ENCODE peak calls at places on chromosomes 5 and 9, in six cellular contexts. L is upper lobe of left lung, Q is ovary, Z is transverse colon, X is Peyer's patch, O is body of pancreas. J is an unnamed sample.

GRCh38 chr5:29321591-29321990 is 1871.9 kb upstream of the CDH6 start:
- DNase-seq in L (no peak), Q (no peak), Z (no peak), X (no peak), O (no peak), J (no peak)

GRCh38 chr5:10110228-10110627 is 139.5 kb downstream of the ATPSCKMT start:
- DNase-seq in L (no peak), Q (no peak), Z (no peak), X (no peak), O (no peak), J (no peak)

GRCh38 chr5:155886311-155887031 is 440.5 kb upstream of the SGCD start:
- DNase-seq in L (peak; percentile 58), Q (no peak), Z (no peak), X (no peak), O (no peak), J (no peak)

GRCh38 chr9:124739360-124739759 is 31.8 kb downstream of the NR6A1 start:
- DNase-seq in L (no peak), Q (no peak), Z (no peak), X (no peak), O (no peak), J (no peak)

GRCh38 chr5:127665641-127666040 is 16.8 kb downstream of the CTXN3 start:
- DNase-seq in L (no peak), Q (no peak), Z (no peak), X (no peak), O (no peak), J (no peak)

GRCh38 chr9:34555002-34555348 is 32.2 kb upstream of the ENHO start:
- DNase-seq in L (peak; percentile 75), Q (no peak), Z (no peak), X (no peak), O (no peak), J (no peak)

GRCh38 chr5:153987310-153987709 is 51.4 kb downstream of the FAM114A2 start:
- DNase-seq in L (no peak), Q (no peak), Z (no peak), X (no peak), O (no peak), J (no peak)

GRCh38 chr5:177025139-177025538 is 2.6 kb downstream of the ZNF346 start:
- DNase-seq in L (no peak), Q (no peak), Z (no peak), X (no peak), O (no peak), J (no peak)

GRCh38 chr5:176364765-176365662 is at the start of gene ARL10:
- DNase-seq in L (no peak), Q (peak; percentile 64), Z (peak; percentile 41), X (peak; percentile 52), O (no peak), J (no peak)

GRCh38 chr5:127353761-127354160 is 63.2 kb downstream of the MEGF10 start:
- DNase-seq in L (no peak), Q (no peak), Z (peak; percentile 23), X (no peak), O (no peak), J (no peak)

DNA sequence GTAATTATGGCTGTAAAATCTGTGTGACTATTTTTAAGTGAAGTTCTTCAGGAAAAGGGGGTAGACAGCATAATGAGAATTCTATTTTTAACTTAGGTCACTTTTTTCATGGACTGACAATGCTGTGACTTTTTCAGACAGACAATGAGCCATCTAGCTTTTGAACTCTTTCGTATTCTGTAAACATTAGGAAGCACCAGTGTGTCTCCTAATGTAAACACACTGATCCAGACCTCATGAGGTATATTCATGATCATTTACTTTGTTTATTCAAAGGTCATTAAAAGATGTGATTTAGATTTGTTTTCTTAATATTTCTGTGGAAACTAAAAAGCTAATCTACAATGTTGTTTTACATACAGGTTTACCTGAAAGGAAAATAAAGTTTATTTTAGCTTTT is 352.6 kb downstream of the ADGRV1 start:
- DNase-seq in L (no peak), Q (no peak), Z (no peak), X (no peak), O (no peak), J (no peak)
- H3K4me3 ChIP-seq in L (no peak overlapping the region), Q (no peak overlapping the region), Z (no peak overlapping the region), X (no peak overlapping the region), O (no peak overlapping the region), J (no peak overlapping the region)

DNA sequence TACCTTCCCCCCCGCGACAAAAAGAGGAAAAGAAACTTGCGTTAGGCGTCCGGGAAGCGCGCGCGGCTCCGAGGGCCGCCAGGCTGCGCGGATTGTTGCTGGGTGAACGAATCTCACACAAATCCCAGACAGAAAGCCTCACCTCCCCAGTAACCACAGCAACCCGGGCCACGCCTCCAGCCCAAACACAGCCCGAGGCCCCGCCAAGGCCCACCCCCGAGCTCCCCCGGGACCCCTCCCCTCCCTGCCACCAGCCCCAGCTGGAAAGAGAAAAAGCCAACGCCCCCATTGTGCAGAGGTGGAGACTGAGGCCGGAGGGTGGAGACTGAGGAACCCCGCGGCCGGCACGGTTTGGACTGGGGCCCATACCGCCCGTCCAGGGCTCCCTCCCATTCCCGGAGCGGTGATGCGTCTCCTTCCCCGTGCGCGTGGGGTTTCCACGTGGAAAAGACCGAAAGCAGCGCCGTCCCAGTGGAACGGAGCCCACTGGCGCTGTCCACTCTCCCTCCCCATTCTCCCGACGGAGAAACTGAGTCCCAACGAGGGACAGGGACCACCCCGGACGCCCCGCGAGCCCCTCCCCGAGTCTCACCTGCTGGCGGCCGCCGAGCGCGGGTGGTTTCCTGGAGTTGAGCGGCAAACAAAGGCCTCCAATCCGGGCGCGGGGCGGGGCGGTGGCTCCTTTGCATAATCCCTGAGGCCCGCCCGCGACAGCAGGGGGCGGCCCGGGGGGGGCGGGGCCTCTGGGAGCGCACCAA is 10.2 kb upstream of the AKNA start:
- DNase-seq in L (peak; percentile 100), Q (peak; percentile 98), Z (peak; percentile 99), X (peak; percentile 100), O (peak; percentile 98), J (peak; percentile 90)
- TF ChIP-seq POLR2A in L (peak; percentile 51), Q (peak; percentile 78), Z (peak; percentile 92), X (peak; percentile 78), O (peak; percentile 86), J (peak; percentile 46)

DNA sequence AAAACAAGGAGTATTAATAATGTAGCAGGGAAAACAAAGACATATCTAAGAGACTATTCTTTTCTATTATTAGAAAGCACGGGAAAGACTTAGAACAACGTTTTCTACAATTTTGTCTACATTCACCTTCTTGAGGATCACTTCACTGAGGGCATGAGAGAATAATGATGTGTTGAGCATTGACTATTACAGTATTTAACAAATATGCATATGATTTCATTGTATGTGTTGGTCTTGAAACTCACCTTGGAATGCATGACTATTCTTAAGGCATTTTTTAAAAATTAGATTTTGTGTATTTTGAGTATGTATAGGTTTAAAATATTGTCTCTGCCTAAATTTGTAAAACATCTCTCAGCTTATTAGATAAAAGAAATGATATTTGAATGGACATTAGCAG is 1.2 kb downstream of the FSD1L start:
- DNase-seq in L (no peak), Q (no peak), Z (no peak), X (no peak), O (no peak), J (no peak)
- H3K4me3 ChIP-seq in L (no peak overlapping the region), Q (peak overlapping the region; percentile 68), Z (peak overlapping the region; percentile 73), X (no peak overlapping the region), O (no peak overlapping the region), J (peak overlapping the region; percentile 83)

GRCh38 chr5:97142521-97143254 is at the start of gene LIX1:
- DNase-seq in L (no peak), Q (no peak), Z (peak; percentile 26), X (no peak), O (peak; percentile 10), J (no peak)
- TF ChIP-seq POLR2A in L (no peak), Q (no peak), Z (no peak), X (no peak), O (no peak), J (no peak)

GRCh38 chr9:128881884-128882676 is at the start of the genes KYAT1 and LRRC8A:
- DNase-seq in L (peak; percentile 100), Q (peak; percentile 97), Z (peak; percentile 98), X (peak; percentile 97), O (peak; percentile 97), J (peak; percentile 85)

GRCh38 chr9:128885376-128885775 is 3.4 kb downstream of the LRRC8A start:
- DNase-seq in L (no peak), Q (no peak), Z (no peak), X (no peak), O (no peak), J (no peak)

GRCh38 chr9:128882677-128883590 is 1.0 kb downstream of the LRRC8A start:
- DNase-seq in L (no peak), Q (no peak), Z (no peak), X (no peak), O (no peak), J (no peak)

GRCh38 chr9:128885798-128886197 is 3.9 kb downstream of the LRRC8A start:
- DNase-seq in L (no peak), Q (no peak), Z (no peak), X (no peak), O (no peak), J (no peak)

GRCh38 chr9:128884164-128884563 is 2.2 kb downstream of the LRRC8A start:
- DNase-seq in L (no peak), Q (no peak), Z (no peak), X (no peak), O (no peak), J (no peak)
- H3K4me3 ChIP-seq in L (no peak overlapping the region), Q (no peak overlapping the region), Z (no peak overlapping the region), X (no peak overlapping the region), O (no peak overlapping the region), J (peak overlapping the region; percentile 99)

GRCh38 chr5:1467341-1468246 is 22.4 kb upstream of the SLC6A3 start:
- DNase-seq in L (peak; percentile 74), Q (no peak), Z (no peak), X (no peak), O (no peak), J (no peak)
- TF ChIP-seq POLR2A in L (no peak), Q (no peak), Z (no peak), X (no peak), O (no peak), J (no peak)

GRCh38 chr9:20426019-20426418 is 196.3 kb downstream of the MLLT3 start:
- DNase-seq in L (no peak), Q (no peak), Z (no peak), X (no peak), O (no peak), J (no peak)

GRCh38 chr9:20428976-20429375 is 193.3 kb downstream of the MLLT3 start:
- DNase-seq in L (no peak), Q (no peak), Z (no peak), X (no peak), O (no peak), J (no peak)

GRCh38 chr9:20427359-20427758 is 194.9 kb downstream of the MLLT3 start:
- DNase-seq in L (no peak), Q (no peak), Z (no peak), X (no peak), O (no peak), J (no peak)
- H3K4me3 ChIP-seq in L (no peak overlapping the region), Q (no peak overlapping the region), Z (no peak overlapping the region), X (no peak overlapping the region), O (no peak overlapping the region), J (no peak overlapping the region)

DNA sequence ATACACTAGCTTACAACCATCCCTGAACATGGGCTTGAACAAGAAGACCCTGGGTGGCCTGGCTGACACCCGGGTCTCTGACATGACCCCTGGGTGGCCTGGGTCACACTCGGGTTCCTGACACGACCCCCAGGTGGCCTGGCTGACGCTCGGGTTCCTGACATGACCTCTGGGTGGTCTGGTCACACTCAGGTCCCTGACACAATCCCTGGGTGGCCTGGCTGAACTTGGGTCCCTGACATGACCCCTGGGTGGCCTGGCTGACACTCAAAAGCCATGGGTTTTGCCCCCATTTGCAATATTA is 38.0 kb downstream of the PRRT1B start:
- DNase-seq in L (no peak), Q (no peak), Z (no peak), X (no peak), O (no peak), J (no peak)
- TF ChIP-seq POLR2A in L (no peak), Q (no peak), Z (no peak), X (no peak), O (no peak), J (no peak)